ENCODE peak calls at places on chromosomes 4 and X, in eight cellular contexts. V is AG09309; M is colonic mucosa; B is Caco-2; X is BE2C; P is tibial artery; J is CD8-positive, alpha-beta T cell; E is endothelial cell of umbilical vein. Q is an unnamed sample.
A peak's percentile ranks its signal among the peaks of the same experiment; 100 is the strongest.

GRCh38 chr4:152045781-152046571 is 285.2 kb upstream of the GATB start:
- DNase-seq in V (no peak), M (peak; percentile 68), B (peak; percentile 45), X (peak; percentile 13), P (no peak), J (no peak), E (peak; percentile 21), Q (no peak)

GRCh38 chr4:1600811-1601532 is 83.1 kb downstream of the FAM53A start:
- DNase-seq in V (no peak), M (no peak), B (no peak), X (no peak), P (no peak), J (no peak), E (no peak), Q (no peak)

GRCh38 chrX:123013141-123013540 is 170.9 kb upstream of the GRIA3 start:
- DNase-seq in V (no peak), M (no peak), B (no peak), X (no peak), P (no peak), J (no peak), E (no peak), Q (no peak)

GRCh38 chrX:83008415-83008814 is 499.7 kb upstream of the POU3F4 start:
- DNase-seq in V (no peak), M (no peak), B (peak; percentile 1), X (no peak), P (no peak), J (no peak), E (no peak), Q (no peak)

GRCh38 chr4:93063325-93063724 is 759.6 kb downstream of the GRID2 start:
- DNase-seq in V (no peak), M (no peak), B (no peak), X (no peak), P (no peak), J (no peak), E (no peak), Q (no peak)

GRCh38 chr4:38691251-38692008 is 27.4 kb downstream of the KLF3 start:
- DNase-seq in V (peak; percentile 71), M (no peak), B (no peak), X (no peak), P (no peak), J (no peak), E (no peak), Q (no peak)

GRCh38 chr4:175309041-175309440 is 390.9 kb downstream of the ADAM29 start:
- DNase-seq in V (no peak), M (no peak), B (no peak), X (no peak), P (no peak), J (no peak), E (no peak), Q (no peak)

GRCh38 chrX:101206471-101206870 is 13.1 kb upstream of the DRP2 start:
- DNase-seq in V (no peak), M (no peak), B (peak; percentile 29), X (no peak), P (no peak), J (no peak), E (peak; percentile 52), Q (peak; percentile 2)

GRCh38 chr4:104589264-104589868 is 94.7 kb upstream of the CXXC4 start:
- DNase-seq in V (no peak), M (no peak), B (no peak), X (no peak), P (no peak), J (no peak), E (no peak), Q (no peak)

GRCh38 chr4:21948347-21949072 is at the start of gene KCNIP4:
- DNase-seq in V (no peak), M (no peak), B (peak; percentile 0), X (peak; percentile 37), P (no peak), J (no peak), E (no peak), Q (no peak)

GRCh38 chrX:149707147-149707901 is 4.5 kb upstream of the MAGEA11 start:
- DNase-seq in V (no peak), M (no peak), B (no peak), X (no peak), P (no peak), J (no peak), E (no peak), Q (no peak)

GRCh38 chrX:5957506-5957905 is 271.2 kb downstream of the NLGN4X start:
- DNase-seq in V (no peak), M (no peak), B (no peak), X (no peak), P (no peak), J (no peak), E (no peak), Q (no peak)

GRCh38 chr4:153809307-153809706 is 20.4 kb upstream of the SFRP2 start:
- DNase-seq in V (no peak), M (no peak), B (no peak), X (no peak), P (no peak), J (no peak), E (no peak), Q (no peak)

GRCh38 chrX:68834371-68835103 is 5.7 kb downstream of the EFNB1 start:
- DNase-seq in V (no peak), M (peak; percentile 66), B (no peak), X (no peak), P (no peak), J (peak; percentile 39), E (no peak), Q (no peak)

GRCh38 chr4:53014368-53014767 is 152.3 kb downstream of the RASL11B start:
- DNase-seq in V (no peak), M (no peak), B (no peak), X (no peak), P (no peak), J (no peak), E (no peak), Q (no peak)

DNA sequence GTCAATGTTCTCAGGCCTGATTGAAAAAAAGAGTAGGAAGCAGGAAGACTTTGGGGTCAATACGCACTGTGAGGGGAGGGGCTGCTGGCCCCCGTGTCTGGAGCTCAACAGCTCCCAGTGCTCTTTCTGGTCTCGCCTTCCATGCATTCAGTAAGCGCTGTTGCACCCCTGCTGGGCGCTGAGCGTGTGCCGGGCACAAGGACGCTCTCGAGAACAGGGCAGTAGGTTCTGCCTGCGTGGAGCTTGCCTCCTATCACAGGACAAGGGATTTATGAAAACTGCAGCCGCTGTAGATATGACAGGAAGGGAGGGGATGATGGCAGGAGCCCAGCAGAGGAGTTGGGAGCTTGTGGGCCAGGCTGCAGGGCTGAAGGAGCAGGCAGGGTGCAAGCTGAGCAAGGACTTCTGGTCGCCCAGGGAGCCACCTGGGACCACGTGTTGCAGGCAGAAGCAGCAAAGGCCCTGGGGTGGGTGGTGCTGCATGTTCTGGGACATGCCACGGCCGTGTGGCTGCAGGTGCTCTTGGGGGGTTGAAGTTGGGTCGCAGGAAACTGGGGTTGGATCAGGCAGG is 97.7 kb downstream of the CPZ start:
- DNase-seq in V (no peak), M (no peak), B (no peak), X (no peak), P (peak; percentile 2), J (no peak), E (no peak), Q (no peak)
- TF ChIP-seq CTCF in V (no peak), M (no peak), B (no peak), X (no peak), P (no peak), J (no peak), E (no peak), Q (no peak)

DNA sequence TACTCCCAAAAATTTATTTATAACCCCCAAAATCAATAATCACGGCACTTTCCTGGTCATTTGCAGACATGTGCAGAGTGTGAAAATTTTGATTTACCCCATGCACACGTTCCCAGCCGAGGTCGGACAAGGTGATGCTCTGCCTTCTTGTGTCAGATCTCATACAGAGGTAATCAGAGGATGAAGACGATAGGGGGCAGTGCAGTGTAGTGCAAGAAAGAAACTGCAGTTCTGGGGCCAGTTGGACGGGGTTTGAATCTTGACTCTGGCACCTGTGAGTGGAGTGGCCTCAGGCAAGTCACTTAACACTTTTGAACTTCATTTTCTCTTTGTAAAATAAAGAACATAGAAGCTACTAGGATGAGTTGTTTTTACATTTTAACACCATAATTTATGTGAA is 88.4 kb downstream of the FRMPD3 start:
- DNase-seq in V (no peak), M (peak; percentile 27), B (peak; percentile 30), X (peak; percentile 46), P (no peak), J (no peak), E (peak; percentile 29), Q (peak; percentile 17)
- TF ChIP-seq CTCF in V (peak; percentile 68), M (no peak), B (no peak), X (peak; percentile 55), P (peak; percentile 17), J (no peak), E (peak; percentile 42), Q (peak; percentile 52)

GRCh38 chr4:48110452-48110978 is 23.5 kb downstream of the TXK start:
- DNase-seq in V (no peak), M (no peak), B (no peak), X (no peak), P (no peak), J (no peak), E (no peak), Q (no peak)

GRCh38 chr4:48105230-48105629 is 28.8 kb downstream of the TXK start:
- DNase-seq in V (no peak), M (no peak), B (no peak), X (no peak), P (no peak), J (no peak), E (no peak), Q (no peak)

GRCh38 chr4:48112017-48112667 is 21.9 kb downstream of the TXK start:
- DNase-seq in V (no peak), M (no peak), B (no peak), X (no peak), P (no peak), J (no peak), E (no peak), Q (no peak)

GRCh38 chr4:48108309-48109073 is 25.6 kb downstream of the TXK start:
- DNase-seq in V (no peak), M (no peak), B (no peak), X (no peak), P (no peak), J (no peak), E (no peak), Q (no peak)

DNA sequence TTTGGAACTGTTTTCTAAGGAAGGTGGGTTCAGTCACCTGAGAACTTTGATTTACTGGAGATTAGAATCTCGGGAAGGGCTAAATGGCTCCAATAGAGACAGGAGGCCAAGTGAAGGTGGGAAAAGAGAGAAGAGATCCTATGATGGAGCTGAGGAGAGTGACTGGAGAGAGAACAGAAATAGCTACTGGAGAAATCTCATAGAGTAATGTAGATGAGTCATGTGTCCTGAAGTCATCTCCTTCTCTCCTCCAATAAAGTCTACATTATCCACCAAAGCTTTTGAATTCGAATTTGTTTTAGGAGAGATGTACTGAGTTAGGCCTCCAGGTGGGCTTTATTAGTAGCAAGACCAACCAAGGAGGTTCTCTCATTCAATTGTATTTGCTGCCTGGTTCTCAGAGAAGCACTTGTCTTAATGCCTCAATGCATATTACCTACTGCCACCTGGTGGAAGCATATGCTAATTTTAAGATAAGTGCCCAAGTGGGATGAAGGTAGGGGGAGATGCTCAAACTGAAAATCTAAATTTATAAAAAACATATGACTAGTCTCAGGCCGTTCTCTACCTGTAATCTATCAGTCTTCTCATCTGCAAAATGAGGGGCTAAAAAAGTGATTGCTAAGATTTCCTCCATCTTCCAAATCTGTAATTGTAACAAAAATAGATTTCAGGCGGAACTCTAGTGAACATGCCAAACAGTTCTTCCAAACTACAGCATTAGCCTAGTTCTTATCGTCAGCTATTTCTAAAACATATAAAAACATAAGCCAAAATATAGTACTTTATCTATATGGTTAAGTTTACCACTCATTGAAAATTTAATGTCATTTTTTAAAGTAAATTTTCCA is 24.4 kb downstream of the TXK start:
- DNase-seq in V (no peak), M (peak; percentile 28), B (peak; percentile 66), X (no peak), P (no peak), J (no peak), E (peak; percentile 66), Q (peak; percentile 37)
- TF ChIP-seq CTCF in V (peak; percentile 61), M (peak; percentile 38), B (peak; percentile 76), X (peak; percentile 72), P (peak; percentile 40), J (peak; percentile 67), E (peak; percentile 53), Q (peak; percentile 66)

GRCh38 chr4:173192375-173193162 is 24.0 kb downstream of the GALNT7 start:
- DNase-seq in V (no peak), M (no peak), B (no peak), X (no peak), P (no peak), J (no peak), E (peak; percentile 38), Q (no peak)
- TF ChIP-seq CTCF in V (no peak), M (no peak), B (no peak), X (peak; percentile 41), P (no peak), J (no peak), E (peak; percentile 26), Q (peak; percentile 19)